ENCODE peak calls at places on chromosomes 4 and X, in five cellular contexts. P is left cardiac atrium, W is heart left ventricle, N is sciatic nerve, S is A549. U is an unnamed sample.

GRCh38 chr4:141028024-141028529 is 105.2 kb downstream of the RNF150 start:
- ATAC-seq in P (peak), W (peak), N (peak), S (no peak), U (peak)

GRCh38 chr4:110955748-110956147 is 332.9 kb upstream of the PITX2 start:
- ATAC-seq in W (no peak), N (no peak), P (no peak), S (no peak), U (no peak)

GRCh38 chrX:129808829-129809745 is 29.3 kb downstream of the SASH3 start:
- ATAC-seq in W (no peak), S (no peak), P (no peak), N (no peak), U (no peak)

GRCh38 chr4:52015366-52015765 is 4.8 kb downstream of the LRRC66 start:
- ATAC-seq in P (no peak), S (no peak), N (peak), W (no peak), U (no peak)

GRCh38 chr4:148030486-148030885 is 298.6 kb downstream of the ARHGAP10 start:
- ATAC-seq in N (peak), S (no peak), W (peak), P (no peak), U (no peak)

GRCh38 chr4:7868430-7868775 is 71.3 kb downstream of the AFAP1 start:
- ATAC-seq in P (no peak), N (no peak), W (no peak), S (no peak), U (no peak)

GRCh38 chr4:171042989-171043524 is 770.1 kb upstream of the GALNTL6 start:
- ATAC-seq in N (no peak), P (no peak), W (no peak), S (no peak), U (no peak)

GRCh38 chr4:71201817-71202576 is 136.8 kb upstream of the SLC4A4 start:
- ATAC-seq in S (no peak), P (no peak), W (no peak), N (no peak), U (no peak)

GRCh38 chr4:31455612-31456011 is 735.4 kb downstream of the PCDH7 start:
- ATAC-seq in N (no peak), S (no peak), W (no peak), P (no peak), U (no peak)

GRCh38 chrX:40465735-40466551 is 114.8 kb upstream of the ATP6AP2 start:
- ATAC-seq in S (no peak), P (no peak), W (no peak), N (peak), U (no peak)